ENCODE peak calls at places on chromosomes 5 and 9, in ten cellular contexts. S is activated T-cell treated with anti-CD3 and anti-CD28 coated beads, Interleukin-2, amount 50 U/mL, for 72 hours; C is activated CD4-positive, alpha-beta T cell treated with anti-CD3 and anti-CD28 coated beads for 4 hours; A is fibroblast of the aortic adventitia; O is CD4-positive, CD25-positive, alpha-beta regulatory T cell; Z is breast epithelium; M is stimulated activated CD8-positive, alpha-beta memory T cell treated with anti-CD3 and anti-CD28 coated beads, Interleukin-15, amount 100 ng/mL, for 1 hour; U is GM03348; K is stimulated activated CD4-positive, alpha-beta T cell treated with anti-CD3 and anti-CD28 coated beads, Interleukin-4, amount 100 ng/mL, for 1 hour; R is posterior vena cava. J is an unnamed sample.

GRCh38 chr5:179762781-179763176 is 30.2 kb downstream of the MAML1 start:
- DNase-seq in S (no peak), C (no peak), A (peak), O (no peak), Z (no peak), M (no peak), U (peak), K (no peak), R (peak), J (no peak)

GRCh38 chr5:147554285-147554817 is 44.5 kb upstream of the DPYSL3 start:
- DNase-seq in S (no peak), C (no peak), A (peak), O (no peak), Z (peak), M (no peak), U (peak), K (no peak), R (no peak), J (no peak)

GRCh38 chr9:18601956-18602355 is 128.0 kb downstream of the ADAMTSL1 start:
- DNase-seq in S (no peak), C (no peak), A (peak), O (no peak), Z (no peak), M (no peak), U (no peak), K (no peak), R (no peak), J (no peak)

GRCh38 chr9:127360829-127361228 is 36.1 kb upstream of the SLC2A8 start:
- DNase-seq in S (no peak), C (no peak), A (peak), O (no peak), Z (no peak), M (no peak), U (no peak), K (no peak), R (no peak), J (no peak)

GRCh38 chr5:3325206-3325605 is 270.4 kb upstream of the IRX1 start:
- DNase-seq in S (no peak), C (no peak), A (no peak), O (no peak), Z (no peak), M (no peak), U (no peak), K (no peak), R (no peak), J (no peak)

GRCh38 chr5:1522601-1523479 is 920 bp downstream of the LPCAT1 start:
- DNase-seq in S (peak), C (no peak), A (no peak), O (no peak), Z (no peak), M (no peak), U (peak), K (peak), R (peak), J (no peak)

GRCh38 chr5:174816858-174817257 is 92.5 kb downstream of the MSX2 start:
- DNase-seq in S (no peak), C (no peak), A (no peak), O (no peak), Z (no peak), M (no peak), U (no peak), K (no peak), R (no peak), J (no peak)

GRCh38 chr9:82109626-82110025 is 121.1 kb downstream of the SPATA31D1 start:
- DNase-seq in S (no peak), C (no peak), A (peak), O (no peak), Z (no peak), M (no peak), U (no peak), K (no peak), R (no peak), J (no peak)

GRCh38 chr5:29229461-29229860 is 1964.0 kb upstream of the CDH6 start:
- DNase-seq in S (no peak), C (no peak), A (no peak), O (no peak), Z (no peak), M (no peak), U (no peak), K (no peak), R (no peak), J (no peak)

GRCh38 chr5:148984333-148984732 is 78.5 kb downstream of the SH3TC2 start:
- DNase-seq in S (no peak), C (no peak), A (peak), O (no peak), Z (no peak), M (no peak), U (no peak), K (no peak), R (no peak), J (no peak)

GRCh38 chr9:129885018-129885669 is 49.9 kb downstream of the USP20 start:
- DNase-seq in S (peak), C (peak), A (no peak), O (peak), Z (no peak), M (no peak), U (peak), K (peak), R (peak), J (peak)

GRCh38 chr5:179129607-179130071 is 69.5 kb downstream of the ZNF354C start:
- DNase-seq in S (no peak), C (no peak), A (no peak), O (no peak), Z (no peak), M (no peak), U (no peak), K (no peak), R (peak), J (no peak)

GRCh38 chr9:78932849-78933627 is 636.1 kb downstream of the PSAT1 start:
- DNase-seq in S (no peak), C (no peak), A (peak), O (no peak), Z (no peak), M (no peak), U (peak), K (no peak), R (no peak), J (no peak)

GRCh38 chr9:103037508-103038477 is 42.7 kb downstream of the CYLC2 start:
- DNase-seq in S (no peak), C (no peak), A (no peak), O (no peak), Z (no peak), M (no peak), U (no peak), K (no peak), R (no peak), J (no peak)

GRCh38 chr5:60446917-60447316 is 253.0 kb downstream of the DEPDC1B start:
- DNase-seq in S (no peak), C (no peak), A (no peak), O (no peak), Z (no peak), M (no peak), U (no peak), K (no peak), R (no peak), J (no peak)

GRCh38 chr5:134228624-134229023 is 2.8 kb upstream of the PPP2CA start:
- DNase-seq in S (no peak), C (no peak), A (no peak), O (no peak), Z (no peak), M (no peak), U (no peak), K (no peak), R (no peak), J (no peak)

GRCh38 chr9:108813951-108814601 is 41.7 kb downstream of the ACTL7B start:
- DNase-seq in S (no peak), C (no peak), A (peak), O (no peak), Z (no peak), M (no peak), U (peak), K (no peak), R (no peak), J (no peak)

GRCh38 chr9:133221177-133221809 is 12.2 kb upstream of the OBP2B start:
- DNase-seq in S (no peak), C (no peak), A (no peak), O (no peak), Z (no peak), M (no peak), U (no peak), K (no peak), R (no peak), J (no peak)

GRCh38 chr5:96288166-96288844 is 144.7 kb downstream of the PCSK1 start:
- DNase-seq in S (no peak), C (no peak), A (peak), O (no peak), Z (no peak), M (no peak), U (peak), K (no peak), R (no peak), J (no peak)

GRCh38 chr5:677131-678101 is 15.7 kb downstream of the TPPP start:
- DNase-seq in S (no peak), C (no peak), A (no peak), O (no peak), Z (no peak), M (no peak), U (no peak), K (no peak), R (peak), J (no peak)

GRCh38 chr9:135500071-135500524 is 384 bp upstream of the MRPS2 start:
- DNase-seq in S (no peak), C (no peak), A (peak), O (no peak), Z (no peak), M (no peak), U (no peak), K (no peak), R (no peak), J (no peak)

GRCh38 chr5:6180231-6180872 is 198.0 kb downstream of the MED10 start:
- DNase-seq in S (no peak), C (no peak), A (no peak), O (no peak), Z (no peak), M (no peak), U (no peak), K (no peak), R (no peak), J (no peak)